ENCODE peak calls at places on chromosome 16, in five cellular contexts. One of them, this sample, is unnamed.

GRCh38 chr16:8869212-8869987 is 594 bp upstream of the CARHSP1 start:
- DNase-seq in fibroblast of lung: no peak
- DNase-seq in mammary epithelial cell: no peak
- DNase-seq in A549: no peak
- DNase-seq in PC-3: no peak
- DNase-seq in this sample: no peak

GRCh38 chr16:11056090-11056988 is 112.0 kb downstream of the CLEC16A start:
- DNase-seq in mammary epithelial cell: no peak
- DNase-seq in fibroblast of lung: peak; percentile 85
- DNase-seq in A549: no peak
- DNase-seq in PC-3: no peak
- DNase-seq in this sample: no peak

GRCh38 chr16:29315046-29315445 is 91.5 kb downstream of the NPIPB11 start:
- DNase-seq in PC-3: no peak
- DNase-seq in mammary epithelial cell: no peak
- DNase-seq in fibroblast of lung: peak; percentile 25
- DNase-seq in A549: no peak
- DNase-seq in this sample: no peak

GRCh38 chr16:23469814-23470213 is 16.8 kb upstream of the COG7 start:
- DNase-seq in A549: peak; percentile 38
- DNase-seq in PC-3: peak; percentile 81
- DNase-seq in mammary epithelial cell: peak; percentile 82
- DNase-seq in fibroblast of lung: peak; percentile 11
- DNase-seq in this sample: no peak

GRCh38 chr16:86424413-86424812 is 85.9 kb upstream of the FOXF1 start:
- DNase-seq in PC-3: no peak
- DNase-seq in fibroblast of lung: peak; percentile 44
- DNase-seq in mammary epithelial cell: no peak
- DNase-seq in A549: no peak
- DNase-seq in this sample: no peak

GRCh38 chr16:16021988-16022682 is 72.7 kb downstream of the ABCC1 start:
- DNase-seq in mammary epithelial cell: peak; percentile 93
- DNase-seq in fibroblast of lung: peak; percentile 98
- DNase-seq in A549: peak; percentile 97
- DNase-seq in PC-3: peak; percentile 95
- DNase-seq in this sample: peak; percentile 96

GRCh38 chr16:83954577-83955016 is 1.6 kb downstream of the OSGIN1 start:
- DNase-seq in fibroblast of lung: peak; percentile 33
- DNase-seq in PC-3: peak; percentile 53
- DNase-seq in A549: peak; percentile 61
- DNase-seq in mammary epithelial cell: peak; percentile 28
- DNase-seq in this sample: no peak

GRCh38 chr16:75919664-75920063 is 193.4 kb upstream of the CPHXL start:
- DNase-seq in mammary epithelial cell: no peak
- DNase-seq in PC-3: no peak
- DNase-seq in fibroblast of lung: peak; percentile 61
- DNase-seq in A549: no peak
- DNase-seq in this sample: no peak

GRCh38 chr16:67883872-67884261 is 818 bp upstream of the NRN1L start:
- DNase-seq in mammary epithelial cell: peak; percentile 39
- DNase-seq in A549: peak; percentile 59
- DNase-seq in PC-3: peak; percentile 59
- DNase-seq in fibroblast of lung: peak; percentile 44
- DNase-seq in this sample: peak; percentile 48

GRCh38 chr16:66342294-66342900 is 24.1 kb upstream of the CDH5 start:
- DNase-seq in mammary epithelial cell: no peak
- DNase-seq in fibroblast of lung: no peak
- DNase-seq in A549: peak; percentile 43
- DNase-seq in PC-3: peak; percentile 30
- DNase-seq in this sample: peak; percentile 47

GRCh38 chr16:54191592-54191991 is 95.0 kb downstream of the IRX3 start:
- DNase-seq in fibroblast of lung: no peak
- DNase-seq in PC-3: no peak
- DNase-seq in A549: no peak
- DNase-seq in mammary epithelial cell: no peak
- DNase-seq in this sample: no peak

GRCh38 chr16:64225036-64225435 is 896.8 kb downstream of the CDH11 start:
- DNase-seq in PC-3: no peak
- DNase-seq in fibroblast of lung: no peak
- DNase-seq in mammary epithelial cell: no peak
- DNase-seq in A549: no peak
- DNase-seq in this sample: no peak

GRCh38 chr16:85173981-85174751 is 61.9 kb upstream of the CIBAR2 start:
- DNase-seq in fibroblast of lung: peak; percentile 75
- DNase-seq in A549: peak; percentile 57
- DNase-seq in mammary epithelial cell: peak; percentile 31
- DNase-seq in PC-3: peak; percentile 91
- DNase-seq in this sample: peak; percentile 72

GRCh38 chr16:58264961-58265479 is 29.8 kb downstream of the PRSS54 start:
- DNase-seq in A549: peak; percentile 58
- DNase-seq in fibroblast of lung: peak; percentile 67
- DNase-seq in PC-3: peak; percentile 74
- DNase-seq in mammary epithelial cell: peak; percentile 90
- DNase-seq in this sample: peak; percentile 47

GRCh38 chr16:72921620-72922019 is 126.3 kb downstream of the ZFHX3 start:
- DNase-seq in PC-3: no peak
- DNase-seq in mammary epithelial cell: no peak
- DNase-seq in A549: no peak
- DNase-seq in fibroblast of lung: peak; percentile 50
- DNase-seq in this sample: no peak

GRCh38 chr16:67017810-67018488 is 11.0 kb upstream of the CBFB start:
- DNase-seq in PC-3: peak; percentile 93
- DNase-seq in A549: peak; percentile 97
- DNase-seq in fibroblast of lung: peak; percentile 94
- DNase-seq in mammary epithelial cell: peak; percentile 91
- DNase-seq in this sample: peak; percentile 89

GRCh38 chr16:80518436-80518835 is 22.4 kb upstream of the DYNLRB2 start:
- DNase-seq in A549: no peak
- DNase-seq in mammary epithelial cell: peak; percentile 60
- DNase-seq in PC-3: no peak
- DNase-seq in fibroblast of lung: no peak
- DNase-seq in this sample: no peak

GRCh38 chr16:26510924-26511323 is 555.8 kb upstream of the C16orf82 start:
- DNase-seq in fibroblast of lung: no peak
- DNase-seq in mammary epithelial cell: no peak
- DNase-seq in PC-3: no peak
- DNase-seq in A549: no peak
- DNase-seq in this sample: no peak

GRCh38 chr16:75317101-75317522 is 65.7 kb upstream of the BCAR1 start:
- DNase-seq in A549: no peak
- DNase-seq in PC-3: no peak
- DNase-seq in mammary epithelial cell: no peak
- DNase-seq in fibroblast of lung: no peak
- DNase-seq in this sample: peak; percentile 29

GRCh38 chr16:3509470-3509928 is 8.7 kb downstream of the CLUAP1 start:
- DNase-seq in mammary epithelial cell: peak; percentile 91
- DNase-seq in A549: no peak
- DNase-seq in PC-3: peak; percentile 72
- DNase-seq in fibroblast of lung: no peak
- DNase-seq in this sample: no peak

GRCh38 chr16:4365615-4366014 is 6.0 kb upstream of the VASN start:
- DNase-seq in A549: no peak
- DNase-seq in PC-3: no peak
- DNase-seq in fibroblast of lung: no peak
- DNase-seq in mammary epithelial cell: no peak
- DNase-seq in this sample: no peak

GRCh38 chr16:71367243-71367976 is 8.9 kb downstream of the CALB2 start:
- DNase-seq in fibroblast of lung: peak; percentile 20
- DNase-seq in A549: peak; percentile 73
- DNase-seq in PC-3: peak; percentile 52
- DNase-seq in mammary epithelial cell: peak; percentile 25
- DNase-seq in this sample: peak; percentile 24

GRCh38 chr16:19136549-19137196 is 22.9 kb downstream of the ITPRIPL2 start:
- DNase-seq in fibroblast of lung: peak; percentile 42
- DNase-seq in A549: no peak
- DNase-seq in mammary epithelial cell: peak; percentile 22
- DNase-seq in PC-3: peak; percentile 13
- DNase-seq in this sample: no peak

GRCh38 chr16:84885024-84885910 is 65.5 kb downstream of the CRISPLD2 start:
- DNase-seq in A549: no peak
- DNase-seq in fibroblast of lung: no peak
- DNase-seq in PC-3: no peak
- DNase-seq in mammary epithelial cell: peak; percentile 60
- DNase-seq in this sample: peak; percentile 62

GRCh38 chr16:25625620-25626019 is 66.1 kb upstream of the HS3ST4 start:
- DNase-seq in mammary epithelial cell: peak; percentile 13
- DNase-seq in PC-3: no peak
- DNase-seq in fibroblast of lung: no peak
- DNase-seq in A549: no peak
- DNase-seq in this sample: no peak

GRCh38 chr16:88531931-88532433 is 38.2 kb upstream of the ZC3H18 start:
- DNase-seq in PC-3: no peak
- DNase-seq in fibroblast of lung: no peak
- DNase-seq in A549: no peak
- DNase-seq in mammary epithelial cell: no peak
- DNase-seq in this sample: no peak

GRCh38 chr16:88534731-88535141 is 35.5 kb upstream of the ZC3H18 start:
- DNase-seq in A549: peak; percentile 69
- DNase-seq in fibroblast of lung: peak; percentile 42
- DNase-seq in mammary epithelial cell: no peak
- DNase-seq in PC-3: peak; percentile 19
- DNase-seq in this sample: no peak

GRCh38 chr16:88532434-88533241 is 37.6 kb upstream of the ZC3H18 start:
- DNase-seq in A549: no peak
- DNase-seq in PC-3: no peak
- DNase-seq in fibroblast of lung: no peak
- DNase-seq in mammary epithelial cell: no peak
- DNase-seq in this sample: no peak

GRCh38 chr16:88533945-88534641 is 36.1 kb upstream of the ZC3H18 start:
- DNase-seq in fibroblast of lung: peak; percentile 61
- DNase-seq in PC-3: peak; percentile 64
- DNase-seq in mammary epithelial cell: peak; percentile 55
- DNase-seq in A549: peak; percentile 76
- DNase-seq in this sample: peak; percentile 32

GRCh38 chr16:88533381-88533831 is 36.8 kb upstream of the ZC3H18 start:
- DNase-seq in fibroblast of lung: peak; percentile 50
- DNase-seq in PC-3: peak; percentile 32
- DNase-seq in A549: no peak
- DNase-seq in mammary epithelial cell: no peak
- DNase-seq in this sample: no peak
- H3K4me3 ChIP-seq in fibroblast of lung: no peak overlapping the region
- H3K4me3 ChIP-seq in PC-3: peak overlapping the region; percentile 57
- H3K4me3 ChIP-seq in A549: peak overlapping the region; percentile 91
- H3K4me3 ChIP-seq in mammary epithelial cell: no peak overlapping the region
- H3K4me3 ChIP-seq in this sample: no peak overlapping the region

GRCh38 chr16:56921571-56921970 is 10.4 kb upstream of the HERPUD1 start:
- DNase-seq in mammary epithelial cell: no peak
- DNase-seq in PC-3: no peak
- DNase-seq in A549: no peak
- DNase-seq in fibroblast of lung: no peak
- DNase-seq in this sample: no peak

GRCh38 chr16:56915311-56916105 is 16.4 kb upstream of the HERPUD1 start:
- DNase-seq in PC-3: no peak
- DNase-seq in mammary epithelial cell: no peak
- DNase-seq in A549: no peak
- DNase-seq in fibroblast of lung: peak; percentile 72
- DNase-seq in this sample: peak; percentile 91

GRCh38 chr16:56918467-56919012 is 13.4 kb upstream of the HERPUD1 start:
- DNase-seq in A549: no peak
- DNase-seq in fibroblast of lung: no peak
- DNase-seq in mammary epithelial cell: no peak
- DNase-seq in PC-3: no peak
- DNase-seq in this sample: no peak

GRCh38 chr16:56916571-56917403 is 15.2 kb upstream of the HERPUD1 start:
- DNase-seq in A549: no peak
- DNase-seq in PC-3: no peak
- DNase-seq in fibroblast of lung: no peak
- DNase-seq in mammary epithelial cell: no peak
- DNase-seq in this sample: no peak

DNA sequence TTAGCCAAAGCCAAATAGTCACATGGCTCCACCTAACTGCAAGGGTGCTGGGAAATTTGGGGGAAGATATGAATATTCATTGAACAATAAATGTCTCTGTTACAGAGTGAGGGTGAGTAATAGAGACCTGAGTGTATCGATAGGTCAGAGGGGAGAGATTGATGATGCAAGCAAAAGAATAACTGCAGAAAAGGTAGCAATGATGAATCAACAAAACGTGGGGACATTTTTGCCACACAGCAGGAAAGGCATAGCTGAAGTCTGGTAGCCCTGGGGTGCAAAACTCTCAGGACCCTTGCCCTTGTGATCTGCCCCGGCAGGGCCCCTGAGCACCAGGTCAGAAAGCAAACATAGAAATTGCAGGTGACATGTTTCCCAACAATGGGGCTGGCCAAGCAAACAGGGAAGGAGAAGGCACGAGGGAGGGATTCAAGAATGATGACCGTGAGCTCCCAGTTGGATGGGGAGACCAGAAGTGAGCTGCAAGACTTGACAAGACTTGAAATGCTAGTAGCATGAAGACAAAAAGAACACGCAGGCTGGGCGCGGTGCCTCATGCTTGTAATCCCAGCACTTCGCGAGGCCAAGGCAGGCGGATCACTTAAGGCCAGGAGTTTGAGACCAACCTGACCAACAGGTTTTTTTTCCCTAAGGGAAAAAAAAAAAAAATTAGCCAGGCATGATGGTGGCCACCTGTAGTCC is 12.7 kb upstream of the HERPUD1 start:
- DNase-seq in mammary epithelial cell: peak; percentile 58
- DNase-seq in A549: no peak
- DNase-seq in PC-3: peak; percentile 19
- DNase-seq in fibroblast of lung: no peak
- DNase-seq in this sample: no peak
- H3K4me1 ChIP-seq in mammary epithelial cell: peaks cover 5% of the 10 kb centered on the region
- H3K4me1 ChIP-seq in A549: no peaks in the 10 kb centered on the region
- H3K4me1 ChIP-seq in PC-3: no peaks in the 10 kb centered on the region
- H3K4me1 ChIP-seq in fibroblast of lung: no peaks in the 10 kb centered on the region
- H3K4me1 ChIP-seq in this sample: peaks cover 17% of the 10 kb centered on the region

GRCh38 chr16:1709356-1709755 is 3.4 kb downstream of the MAPK8IP3 start:
- DNase-seq in fibroblast of lung: no peak
- DNase-seq in A549: no peak
- DNase-seq in mammary epithelial cell: no peak
- DNase-seq in PC-3: no peak
- DNase-seq in this sample: no peak
- H3K4me2 ChIP-seq in fibroblast of lung: no peak overlapping the region
- H3K4me2 ChIP-seq in A549: no peak overlapping the region
- H3K4me2 ChIP-seq in mammary epithelial cell: no peak overlapping the region
- H3K4me2 ChIP-seq in PC-3: peak overlapping the region; percentile 85
- H3K4me2 ChIP-seq in this sample: no peak overlapping the region

DNA sequence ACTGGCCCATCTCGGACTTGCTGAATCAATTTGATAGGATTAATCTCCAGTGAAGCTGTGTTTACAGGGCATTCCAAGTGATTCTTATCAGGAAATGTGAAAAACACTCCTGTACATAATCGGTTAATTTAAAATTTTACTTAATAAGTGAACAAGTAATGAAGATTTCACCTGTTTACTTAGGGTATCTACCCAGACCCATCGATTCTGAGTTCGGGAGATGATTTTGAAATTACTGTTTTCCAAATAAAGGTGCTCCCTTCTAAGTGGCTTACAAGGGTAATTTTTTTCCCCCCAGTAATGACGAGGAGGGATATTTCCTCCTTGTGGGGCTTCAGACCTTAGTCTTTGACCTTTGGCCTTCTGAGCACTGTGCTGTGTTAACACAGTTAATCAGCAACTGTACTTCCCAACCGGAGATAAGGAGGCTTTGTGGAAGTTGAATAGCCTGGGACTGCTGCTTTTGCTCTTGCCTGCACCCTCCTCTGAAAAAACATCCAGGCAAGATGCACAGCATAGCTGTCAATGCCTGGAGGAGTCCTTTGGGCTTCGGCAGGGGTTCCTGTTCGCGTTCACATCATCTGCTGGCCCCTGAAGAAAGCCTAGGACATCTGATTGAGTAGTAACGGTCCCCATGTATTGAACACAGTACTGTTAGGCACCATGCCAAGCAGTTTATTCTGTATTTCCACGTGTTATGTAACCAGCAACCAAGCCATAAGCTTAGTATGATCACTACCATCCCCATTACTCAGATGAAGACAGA is 1.8 kb downstream of the FAHD1 start:
- DNase-seq in A549: no peak
- DNase-seq in PC-3: no peak
- DNase-seq in fibroblast of lung: no peak
- DNase-seq in mammary epithelial cell: no peak
- DNase-seq in this sample: no peak
- H3K4me3 ChIP-seq in A549: peak overlapping the region; percentile 67
- H3K4me3 ChIP-seq in PC-3: peak overlapping the region; percentile 99
- H3K4me3 ChIP-seq in fibroblast of lung: peak overlapping the region; percentile 89
- H3K4me3 ChIP-seq in mammary epithelial cell: peak overlapping the region; percentile 97
- H3K4me3 ChIP-seq in this sample: peak overlapping the region; percentile 75